ENCODE peak calls at places on chromosomes 13 and 19, in seven cellular contexts. One of them, this sample, is unnamed.

GRCh38 chr19:6616011-6616410 is 25.1 kb upstream of the CD70 start:
- DNase-seq in tibial artery: no peak
- DNase-seq in AG09309: peak
- DNase-seq in fibroblast of lung: no peak
- DNase-seq in epithelial cell of esophagus: peak
- DNase-seq in IMR-90: no peak
- DNase-seq in GM12864: no peak
- DNase-seq in this sample: peak

GRCh38 chr19:39996218-39996810 is 546 bp upstream of the ZNF546 start:
- DNase-seq in tibial artery: no peak
- DNase-seq in AG09309: no peak
- DNase-seq in fibroblast of lung: peak
- DNase-seq in epithelial cell of esophagus: peak
- DNase-seq in IMR-90: peak
- DNase-seq in GM12864: peak
- DNase-seq in this sample: peak

GRCh38 chr19:13689050-13689449 is 75.3 kb upstream of the MRI1 start:
- DNase-seq in tibial artery: no peak
- DNase-seq in AG09309: no peak
- DNase-seq in fibroblast of lung: peak
- DNase-seq in epithelial cell of esophagus: no peak
- DNase-seq in IMR-90: peak
- DNase-seq in GM12864: no peak
- DNase-seq in this sample: peak

GRCh38 chr19:18321729-18322091 is 1.2 kb downstream of the LSM4 start:
- DNase-seq in tibial artery: no peak
- DNase-seq in AG09309: no peak
- DNase-seq in fibroblast of lung: peak
- DNase-seq in epithelial cell of esophagus: no peak
- DNase-seq in IMR-90: peak
- DNase-seq in GM12864: no peak
- DNase-seq in this sample: peak

GRCh38 chr19:21396893-21397572 is at the start of gene ZNF493:
- DNase-seq in tibial artery: peak
- DNase-seq in AG09309: peak
- DNase-seq in fibroblast of lung: peak
- DNase-seq in epithelial cell of esophagus: peak
- DNase-seq in IMR-90: peak
- DNase-seq in GM12864: peak
- DNase-seq in this sample: peak

GRCh38 chr19:50708179-50708879 is 11.3 kb downstream of the SHANK1 start:
- DNase-seq in tibial artery: no peak
- DNase-seq in AG09309: no peak
- DNase-seq in fibroblast of lung: no peak
- DNase-seq in epithelial cell of esophagus: no peak
- DNase-seq in IMR-90: peak
- DNase-seq in GM12864: no peak
- DNase-seq in this sample: no peak

GRCh38 chr19:38321646-38322323 is 2.1 kb downstream of the KCNK6 start:
- DNase-seq in tibial artery: no peak
- DNase-seq in AG09309: peak
- DNase-seq in fibroblast of lung: peak
- DNase-seq in epithelial cell of esophagus: peak
- DNase-seq in IMR-90: peak
- DNase-seq in GM12864: no peak
- DNase-seq in this sample: no peak

GRCh38 chr19:32469796-32470195 is 64.2 kb downstream of the DPY19L3 start:
- DNase-seq in tibial artery: no peak
- DNase-seq in AG09309: no peak
- DNase-seq in fibroblast of lung: no peak
- DNase-seq in epithelial cell of esophagus: no peak
- DNase-seq in IMR-90: peak
- DNase-seq in GM12864: no peak
- DNase-seq in this sample: no peak

GRCh38 chr19:3216874-3217273 is 7.6 kb upstream of the CELF5 start:
- DNase-seq in tibial artery: no peak
- DNase-seq in AG09309: no peak
- DNase-seq in fibroblast of lung: no peak
- DNase-seq in epithelial cell of esophagus: no peak
- DNase-seq in IMR-90: no peak
- DNase-seq in GM12864: no peak
- DNase-seq in this sample: no peak

GRCh38 chr19:34217952-34218817 is 36.2 kb upstream of the GARRE1 start:
- DNase-seq in tibial artery: no peak
- DNase-seq in AG09309: peak
- DNase-seq in fibroblast of lung: peak
- DNase-seq in epithelial cell of esophagus: peak
- DNase-seq in IMR-90: peak
- DNase-seq in GM12864: no peak
- DNase-seq in this sample: peak

GRCh38 chr19:2603320-2603719 is 99.2 kb downstream of the GNG7 start:
- DNase-seq in tibial artery: peak
- DNase-seq in AG09309: no peak
- DNase-seq in fibroblast of lung: peak
- DNase-seq in epithelial cell of esophagus: no peak
- DNase-seq in IMR-90: no peak
- DNase-seq in GM12864: no peak
- DNase-seq in this sample: peak

GRCh38 chr13:112956516-112957294 is 12.3 kb upstream of the MCF2L start:
- DNase-seq in tibial artery: no peak
- DNase-seq in AG09309: no peak
- DNase-seq in fibroblast of lung: peak
- DNase-seq in epithelial cell of esophagus: no peak
- DNase-seq in IMR-90: no peak
- DNase-seq in GM12864: no peak
- DNase-seq in this sample: no peak

GRCh38 chr19:2532252-2533071 is 56.5 kb downstream of the GADD45B start:
- DNase-seq in tibial artery: no peak
- DNase-seq in AG09309: peak
- DNase-seq in fibroblast of lung: peak
- DNase-seq in epithelial cell of esophagus: peak
- DNase-seq in IMR-90: peak
- DNase-seq in GM12864: no peak
- DNase-seq in this sample: no peak

GRCh38 chr19:8423821-8424223 is 10.7 kb downstream of the MARCHF2 start:
- DNase-seq in tibial artery: peak
- DNase-seq in AG09309: peak
- DNase-seq in fibroblast of lung: peak
- DNase-seq in epithelial cell of esophagus: peak
- DNase-seq in IMR-90: peak
- DNase-seq in GM12864: no peak
- DNase-seq in this sample: no peak

GRCh38 chr19:8426283-8426682 is 13.2 kb downstream of the MARCHF2 start:
- DNase-seq in tibial artery: no peak
- DNase-seq in AG09309: no peak
- DNase-seq in fibroblast of lung: no peak
- DNase-seq in epithelial cell of esophagus: no peak
- DNase-seq in IMR-90: no peak
- DNase-seq in GM12864: no peak
- DNase-seq in this sample: no peak

DNA sequence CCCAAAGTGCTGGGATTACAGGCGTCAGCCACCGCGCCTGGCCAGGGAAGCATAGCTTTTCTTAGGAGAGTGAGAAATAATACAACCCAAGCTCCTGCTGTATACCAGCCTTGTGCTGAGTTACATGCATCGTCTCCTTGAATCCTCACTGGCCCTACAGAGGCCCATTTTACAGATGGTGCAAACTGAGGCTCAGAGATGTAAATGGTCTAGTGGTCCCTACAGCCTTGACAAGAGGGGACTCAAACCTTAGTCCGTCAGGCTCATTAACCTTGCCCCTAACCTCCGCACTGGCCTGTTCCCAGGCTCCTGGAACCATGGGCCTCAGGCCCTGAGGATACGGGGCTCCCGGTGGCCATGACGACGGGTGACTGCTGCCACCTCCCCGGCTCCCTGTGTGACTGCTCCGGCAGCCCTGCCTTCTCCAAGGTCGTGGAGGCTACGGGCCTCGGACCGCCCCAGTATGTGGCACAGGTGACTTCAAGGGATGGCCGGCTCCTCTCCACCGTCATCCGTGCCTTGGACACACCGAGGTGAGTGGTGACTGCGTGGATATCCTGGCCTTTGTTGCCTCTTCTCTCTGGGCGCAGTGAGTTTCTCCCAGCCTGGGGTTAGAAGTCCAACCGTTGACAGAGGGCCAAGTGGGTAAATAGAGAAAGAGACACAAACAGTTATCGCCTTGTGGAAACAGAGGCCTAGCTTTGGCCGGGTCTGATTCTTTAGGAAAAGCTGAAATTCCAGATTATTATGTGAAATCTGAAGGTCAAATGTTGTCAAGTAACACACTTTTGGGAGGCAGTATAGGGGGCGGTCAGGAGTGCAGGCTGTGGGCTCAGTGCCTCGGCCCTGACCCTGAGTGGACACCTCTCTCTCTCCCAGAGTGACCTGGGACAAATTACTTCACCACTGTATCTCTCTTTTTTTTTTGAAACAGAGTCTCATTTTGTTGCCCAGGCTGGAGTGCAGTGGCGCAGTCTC is 8.7 kb downstream of the MARCHF2 start:
- DNase-seq in tibial artery: no peak
- DNase-seq in AG09309: no peak
- DNase-seq in fibroblast of lung: no peak
- DNase-seq in epithelial cell of esophagus: no peak
- DNase-seq in IMR-90: no peak
- DNase-seq in GM12864: no peak
- DNase-seq in this sample: no peak
- TF ChIP-seq CTCF in tibial artery: no peak
- TF ChIP-seq CTCF in AG09309: no peak
- TF ChIP-seq CTCF in fibroblast of lung: no peak
- TF ChIP-seq CTCF in epithelial cell of esophagus: no peak
- TF ChIP-seq CTCF in IMR-90: no peak
- TF ChIP-seq CTCF in GM12864: no peak
- TF ChIP-seq CTCF in this sample: no peak

GRCh38 chr19:11165486-11166030 is 10.0 kb upstream of the SPC24 start:
- DNase-seq in tibial artery: no peak
- DNase-seq in AG09309: no peak
- DNase-seq in fibroblast of lung: no peak
- DNase-seq in epithelial cell of esophagus: no peak
- DNase-seq in IMR-90: no peak
- DNase-seq in GM12864: no peak
- DNase-seq in this sample: no peak

GRCh38 chr19:11164879-11165406 is 9.4 kb upstream of the SPC24 start:
- DNase-seq in tibial artery: peak
- DNase-seq in AG09309: peak
- DNase-seq in fibroblast of lung: peak
- DNase-seq in epithelial cell of esophagus: no peak
- DNase-seq in IMR-90: peak
- DNase-seq in GM12864: no peak
- DNase-seq in this sample: no peak

GRCh38 chr19:11166281-11167142 is 10.9 kb upstream of the SPC24 start:
- DNase-seq in tibial artery: no peak
- DNase-seq in AG09309: peak
- DNase-seq in fibroblast of lung: peak
- DNase-seq in epithelial cell of esophagus: no peak
- DNase-seq in IMR-90: no peak
- DNase-seq in GM12864: no peak
- DNase-seq in this sample: no peak

GRCh38 chr19:11160119-11160768 is 4.7 kb upstream of the SPC24 start:
- DNase-seq in tibial artery: no peak
- DNase-seq in AG09309: no peak
- DNase-seq in fibroblast of lung: peak
- DNase-seq in epithelial cell of esophagus: no peak
- DNase-seq in IMR-90: peak
- DNase-seq in GM12864: no peak
- DNase-seq in this sample: no peak

GRCh38 chr19:11164278-11164677 is 8.7 kb upstream of the SPC24 start:
- DNase-seq in tibial artery: no peak
- DNase-seq in AG09309: no peak
- DNase-seq in fibroblast of lung: no peak
- DNase-seq in epithelial cell of esophagus: no peak
- DNase-seq in IMR-90: no peak
- DNase-seq in GM12864: no peak
- DNase-seq in this sample: no peak
- H3K4me3 ChIP-seq in tibial artery: peak
- H3K4me3 ChIP-seq in AG09309: no peak
- H3K4me3 ChIP-seq in fibroblast of lung: no peak
- H3K4me3 ChIP-seq in epithelial cell of esophagus: no peak
- H3K4me3 ChIP-seq in IMR-90: no peak
- H3K4me3 ChIP-seq in GM12864: no peak
- H3K4me3 ChIP-seq in this sample: no peak

DNA sequence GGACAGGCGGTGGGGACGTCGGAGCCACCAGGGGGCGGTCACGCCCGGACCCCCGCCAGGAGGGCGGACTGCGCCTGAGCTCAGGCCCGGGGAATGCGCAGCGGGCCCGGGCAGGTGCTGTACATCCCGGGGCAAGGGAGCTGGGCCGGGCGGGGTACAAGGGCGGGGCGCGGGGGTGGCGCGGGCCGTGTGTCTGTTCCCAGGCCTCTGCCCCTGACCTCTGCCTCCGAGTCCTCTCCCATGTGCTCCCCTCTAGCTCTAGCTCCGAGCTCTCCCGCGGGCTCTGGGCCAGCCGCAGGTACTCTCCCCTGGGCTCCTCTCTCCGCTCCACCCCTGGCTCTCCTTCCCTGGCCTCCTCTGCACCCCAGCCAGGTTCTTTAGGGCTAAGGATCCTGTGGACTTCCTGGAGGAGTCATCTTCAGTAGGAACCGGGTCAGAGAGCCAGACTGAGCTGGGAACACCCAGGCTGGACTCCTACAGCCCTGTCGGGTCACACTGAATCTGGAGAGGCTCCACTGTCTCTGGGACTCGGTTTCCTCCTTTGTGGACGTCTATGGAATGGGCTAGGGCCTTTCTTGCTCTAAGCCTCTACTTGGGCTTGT is 2.3 kb downstream of the PPP1R13L start:
- DNase-seq in tibial artery: no peak
- DNase-seq in AG09309: no peak
- DNase-seq in fibroblast of lung: no peak
- DNase-seq in epithelial cell of esophagus: peak
- DNase-seq in IMR-90: no peak
- DNase-seq in GM12864: no peak
- DNase-seq in this sample: peak
- TF ChIP-seq CTCF in tibial artery: no peak
- TF ChIP-seq CTCF in AG09309: peak
- TF ChIP-seq CTCF in fibroblast of lung: peak
- TF ChIP-seq CTCF in epithelial cell of esophagus: peak
- TF ChIP-seq CTCF in IMR-90: peak
- TF ChIP-seq CTCF in GM12864: peak
- TF ChIP-seq CTCF in this sample: peak

GRCh38 chr13:46104868-46105267 is at the start of gene CPB2:
- DNase-seq in tibial artery: no peak
- DNase-seq in AG09309: no peak
- DNase-seq in fibroblast of lung: no peak
- DNase-seq in epithelial cell of esophagus: no peak
- DNase-seq in IMR-90: no peak
- DNase-seq in GM12864: no peak
- DNase-seq in this sample: no peak

GRCh38 chr13:46106839-46107371 is 2.1 kb upstream of the CPB2 start:
- DNase-seq in tibial artery: no peak
- DNase-seq in AG09309: no peak
- DNase-seq in fibroblast of lung: no peak
- DNase-seq in epithelial cell of esophagus: peak
- DNase-seq in IMR-90: no peak
- DNase-seq in GM12864: no peak
- DNase-seq in this sample: no peak

GRCh38 chr13:46113596-46113995 is 8.8 kb upstream of the CPB2 start:
- DNase-seq in tibial artery: no peak
- DNase-seq in AG09309: no peak
- DNase-seq in fibroblast of lung: no peak
- DNase-seq in epithelial cell of esophagus: peak
- DNase-seq in IMR-90: no peak
- DNase-seq in GM12864: no peak
- DNase-seq in this sample: no peak

GRCh38 chr13:46111151-46111550 is 6.3 kb upstream of the CPB2 start:
- DNase-seq in tibial artery: no peak
- DNase-seq in AG09309: no peak
- DNase-seq in fibroblast of lung: no peak
- DNase-seq in epithelial cell of esophagus: no peak
- DNase-seq in IMR-90: no peak
- DNase-seq in GM12864: no peak
- DNase-seq in this sample: no peak

GRCh38 chr13:46109451-46109850 is 4.6 kb upstream of the CPB2 start:
- DNase-seq in tibial artery: no peak
- DNase-seq in AG09309: no peak
- DNase-seq in fibroblast of lung: no peak
- DNase-seq in epithelial cell of esophagus: no peak
- DNase-seq in IMR-90: no peak
- DNase-seq in GM12864: no peak
- DNase-seq in this sample: no peak
- H3K4me3 ChIP-seq in tibial artery: no peak
- H3K4me3 ChIP-seq in AG09309: no peak
- H3K4me3 ChIP-seq in fibroblast of lung: no peak
- H3K4me3 ChIP-seq in epithelial cell of esophagus: no peak
- H3K4me3 ChIP-seq in IMR-90: no peak
- H3K4me3 ChIP-seq in GM12864: no peak
- H3K4me3 ChIP-seq in this sample: no peak